ENCODE peak calls at places on chromosomes 6 and 20, in five cellular contexts. Q is GM23338, S is adipocyte, E is astrocyte, M is tibial nerve. N is an unnamed sample. For H3K4me1, the result is how much of the 10 kb centered on the place peaks cover.

GRCh38 chr6:21679761-21680265 is 86.3 kb downstream of the SOX4 start:
- DNase-seq in Q (no peak), E (peak), M (no peak), S (peak), N (no peak)

GRCh38 chr6:20483902-20484497 is 50.3 kb upstream of the CDKAL1 start:
- DNase-seq in E (no peak), M (no peak), S (peak), Q (peak), N (no peak)

GRCh38 chr6:74253261-74253660 is 557.3 kb downstream of the CD109 start:
- DNase-seq in S (no peak), Q (no peak), M (no peak), E (no peak), N (no peak)

GRCh38 chr6:169684056-169684455 is 17.8 kb downstream of the WDR27 start:
- DNase-seq in E (no peak), M (no peak), S (no peak), Q (no peak), N (no peak)

GRCh38 chr6:150492941-150493340 is 106.7 kb upstream of the PLEKHG1 start:
- DNase-seq in Q (no peak), M (no peak), S (no peak), E (peak), N (no peak)

GRCh38 chr20:33688938-33689424 is 2.8 kb upstream of the E2F1 start:
- DNase-seq in M (no peak), S (no peak), E (no peak), Q (no peak), N (no peak)

GRCh38 chr6:34059136-34059731 is 86.7 kb downstream of the GRM4 start:
- DNase-seq in Q (no peak), M (no peak), E (no peak), S (peak), N (no peak)

GRCh38 chr6:42368156-42368555 is 83.6 kb downstream of the TRERF1 start:
- DNase-seq in S (no peak), E (no peak), M (no peak), Q (no peak), N (no peak)

GRCh38 chr20:3563548-3564177 is 92.8 kb downstream of the ATRN start:
- DNase-seq in S (peak), E (peak), M (no peak), Q (peak), N (no peak)

DNA sequence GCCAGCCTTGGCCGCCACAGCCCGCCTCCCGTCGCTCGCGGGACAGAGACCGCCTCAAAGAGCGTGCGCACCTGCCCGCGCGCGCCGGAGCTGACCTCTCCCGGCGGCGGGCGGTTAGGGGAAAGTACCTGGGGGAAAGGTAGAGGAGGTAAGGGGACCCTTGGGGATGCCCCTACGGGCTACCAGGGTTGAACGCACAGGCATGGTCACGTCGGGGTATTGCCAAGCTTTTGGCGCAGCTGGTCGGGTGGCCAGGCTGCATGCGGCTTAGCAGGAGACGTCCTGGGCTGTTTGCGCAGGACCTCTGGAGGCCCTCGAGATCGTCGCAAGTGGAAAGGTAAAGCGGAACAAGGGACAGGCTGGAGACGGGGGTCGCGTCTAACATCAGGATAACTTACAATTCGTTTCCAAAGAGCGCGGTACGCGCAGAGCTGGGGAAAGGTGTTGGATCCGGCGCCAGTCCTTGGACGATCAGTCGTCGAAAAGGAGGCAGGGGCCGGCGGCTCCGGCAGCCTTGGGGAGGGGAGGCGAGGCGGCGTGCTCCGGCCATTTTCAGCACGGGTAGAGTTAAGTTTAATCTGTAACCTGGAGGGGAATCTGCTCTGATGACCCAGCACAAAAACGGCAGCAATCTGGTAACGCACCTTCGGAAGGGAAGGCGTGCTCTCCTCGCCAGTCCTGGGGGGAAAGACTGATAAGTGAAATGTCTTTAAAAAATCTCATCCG is 9.0 kb downstream of the GNAS-AS1 start:
- DNase-seq in M (no peak), Q (peak), E (no peak), S (no peak), N (no peak)
- H3K4me1 ChIP-seq in M (under half), Q (half or more), E (under half), S (under half), N (under half)

DNA sequence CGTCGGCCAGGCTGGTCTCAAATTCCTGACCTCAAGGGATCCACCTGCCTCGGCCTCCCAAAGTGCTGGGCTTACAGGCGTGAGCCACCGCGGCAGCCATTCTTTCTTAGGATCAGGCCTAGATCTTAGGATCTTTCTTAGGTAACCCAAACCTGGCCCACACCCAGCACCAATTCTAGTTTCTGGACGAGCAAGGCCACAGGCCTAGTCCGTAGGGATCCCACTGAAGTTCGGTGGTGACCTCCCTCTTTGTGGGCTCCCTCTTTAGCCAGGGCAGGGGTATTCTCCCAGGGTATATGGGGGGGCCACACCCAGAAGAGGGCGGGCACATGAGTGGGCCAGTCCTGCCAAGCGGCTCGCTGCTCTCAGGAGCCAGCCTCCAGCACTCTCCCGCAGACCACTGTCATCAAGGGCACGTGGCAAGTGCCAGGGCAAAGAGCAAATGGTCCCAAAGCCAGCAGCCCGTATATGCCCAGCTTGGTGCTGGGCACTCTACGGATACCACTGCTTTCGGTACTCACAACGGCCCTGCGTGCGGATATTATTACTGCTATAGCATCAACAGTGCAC is 6.5 kb downstream of the PXDC1 start:
- DNase-seq in E (no peak), M (no peak), Q (no peak), S (no peak), N (no peak)
- H3K4me1 ChIP-seq in E (half or more), M (half or more), Q (under half), S (half or more), N (under half)

DNA sequence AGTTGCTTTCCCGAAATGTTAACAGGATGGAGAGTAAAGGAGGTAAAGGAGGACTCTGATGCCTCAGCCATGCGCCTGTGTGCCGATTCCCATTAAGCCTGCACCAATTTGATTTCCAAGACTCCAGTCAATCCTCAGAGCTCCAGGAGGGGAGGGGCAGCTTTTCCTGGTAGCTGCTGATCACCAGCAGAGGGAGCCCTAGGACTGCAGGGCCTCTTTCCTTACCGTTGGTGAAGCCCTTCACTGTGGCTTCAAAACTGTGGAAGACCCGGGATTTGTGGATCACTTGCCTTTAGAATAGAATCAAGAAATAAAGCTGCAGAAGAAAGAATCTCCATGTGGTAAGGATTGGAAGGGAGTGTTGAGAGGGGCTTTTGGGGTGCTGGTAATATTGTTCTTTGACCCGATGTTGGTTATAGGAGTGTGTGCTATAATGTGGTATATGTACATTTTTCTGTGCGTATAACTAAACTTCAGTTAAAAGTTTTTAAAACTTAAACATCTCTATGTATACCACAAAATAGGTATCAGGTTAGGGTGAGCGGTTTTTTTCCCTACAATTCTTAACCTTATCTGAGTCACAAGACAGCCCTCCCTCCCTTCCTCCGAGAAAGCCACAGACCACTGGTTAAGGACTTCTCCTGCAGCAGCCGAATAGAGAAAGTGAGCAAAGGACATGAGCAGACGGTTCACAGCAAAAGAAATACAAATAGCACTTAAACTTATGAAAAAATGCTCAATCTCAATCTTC is 6.9 kb upstream of the OSER1 start:
- DNase-seq in M (no peak), S (peak), E (peak), Q (peak), N (peak)
- H3K4me1 ChIP-seq in M (under half), S (under half), E (under half), Q (under half), N (under half)

GRCh38 chr6:89148016-89148750 is 2.3 kb downstream of the PM20D2 start:
- DNase-seq in S (no peak), Q (no peak), E (no peak), M (no peak), N (no peak)

GRCh38 chr6:89154131-89154530 is 8.3 kb downstream of the PM20D2 start:
- DNase-seq in M (no peak), E (no peak), S (peak), Q (no peak), N (no peak)
- H3K4me1 ChIP-seq in M (under half), E (under half), S (under half), Q (under half), N (under half)

N was measured in naive thymus-derived CD4-positive, alpha-beta T cell.